ENCODE peak calls at places on chromosomes 5 and 9, in nine cellular contexts. W is Calu3; U is pancreas; S is ureter; Y is stimulated activated CD8-positive, alpha-beta memory T cell treated with anti-CD3 and anti-CD28 coated beads, Interleukin-12 subunit alpha, Interleukin-12 subunit beta, amount 100 ng/mL, for 1 hour; G is iPS DF 19.7; I is stimulated activated CD4-positive, alpha-beta T cell treated with anti-CD3 and anti-CD28 coated beads, Interleukin-1b, Interleukin-23, amount 100 ng/mL, for 1 hour; Z is fibroblast of the aortic adventitia; X is left kidney. H is an unnamed sample.

GRCh38 chr9:14086495-14086894 is 227.4 kb downstream of the NFIB start:
- DNase-seq in W (no peak), U (no peak), S (no peak), Y (no peak), G (no peak), I (no peak), Z (no peak), X (no peak), H (no peak)

GRCh38 chr5:32572778-32573480 is 12.4 kb upstream of the SUB1 start:
- DNase-seq in W (no peak), U (no peak), S (no peak), Y (no peak), G (no peak), I (no peak), Z (no peak), X (no peak), H (no peak)

GRCh38 chr9:124060844-124061605 is 49.5 kb downstream of the LHX2 start:
- DNase-seq in W (no peak), U (no peak), S (no peak), Y (no peak), G (no peak), I (no peak), Z (no peak), X (no peak), H (no peak)

GRCh38 chr9:120919639-120920494 is 6.7 kb downstream of the TRAF1 start:
- DNase-seq in W (no peak), U (no peak), S (no peak), Y (no peak), G (no peak), I (no peak), Z (no peak), X (no peak), H (no peak)

GRCh38 chr5:39063037-39063436 is 11.2 kb downstream of the RICTOR start:
- DNase-seq in W (no peak), U (no peak), S (no peak), Y (no peak), G (no peak), I (no peak), Z (no peak), X (no peak), H (no peak)

GRCh38 chr5:150372626-150373025 is 15.1 kb downstream of the TCOF1 start:
- DNase-seq in W (no peak), U (no peak), S (no peak), Y (no peak), G (no peak), I (no peak), Z (no peak), X (no peak), H (no peak)

GRCh38 chr9:90860826-90861225 is 59.2 kb downstream of the SYK start:
- DNase-seq in W (no peak), U (no peak), S (no peak), Y (no peak), G (no peak), I (no peak), Z (no peak), X (no peak), H (no peak)

GRCh38 chr9:129052592-129052991 is 16.2 kb downstream of the MIGA2 start:
- DNase-seq in W (peak; percentile 95), U (peak; percentile 98), S (peak; percentile 93), Y (no peak), G (no peak), I (no peak), Z (no peak), X (no peak), H (no peak)

GRCh38 chr5:154740957-154741356 is 14.2 kb upstream of the LARP1 start:
- DNase-seq in W (no peak), U (no peak), S (no peak), Y (no peak), G (no peak), I (no peak), Z (peak; percentile 72), X (no peak), H (no peak)

GRCh38 chr9:119078015-119078414 is 291.2 kb downstream of the BRINP1 start:
- DNase-seq in W (no peak), U (no peak), S (no peak), Y (no peak), G (no peak), I (no peak), Z (no peak), X (no peak), H (no peak)

GRCh38 chr5:60652206-60652605 is 47.8 kb downstream of the DEPDC1B start:
- DNase-seq in W (no peak), U (no peak), S (no peak), Y (no peak), G (no peak), I (no peak), Z (peak; percentile 89), X (no peak), H (no peak)

GRCh38 chr5:43601454-43602260 is 1.3 kb upstream of the NNT start:
- DNase-seq in W (peak; percentile 4), U (no peak), S (no peak), Y (no peak), G (no peak), I (no peak), Z (peak; percentile 29), X (peak; percentile 56), H (no peak)

GRCh38 chr9:124045076-124045829 is 33.7 kb downstream of the LHX2 start:
- DNase-seq in W (no peak), U (peak; percentile 64), S (no peak), Y (no peak), G (no peak), I (no peak), Z (peak; percentile 40), X (peak; percentile 69), H (no peak)

GRCh38 chr9:16335788-16336580 is 534.5 kb downstream of the BNC2 start:
- DNase-seq in W (peak; percentile 66), U (no peak), S (peak; percentile 69), Y (no peak), G (no peak), I (no peak), Z (peak; percentile 99), X (no peak), H (peak; percentile 77)

GRCh38 chr5:6820851-6821479 is 107.7 kb downstream of the TENT4A start:
- DNase-seq in W (peak; percentile 69), U (no peak), S (no peak), Y (no peak), G (peak; percentile 33), I (peak; percentile 28), Z (peak; percentile 2), X (peak; percentile 69), H (no peak)

GRCh38 chr9:115883467-115884329 is 269.9 kb upstream of the PAPPA start:
- DNase-seq in W (peak; percentile 34), U (no peak), S (no peak), Y (no peak), G (no peak), I (no peak), Z (peak; percentile 66), X (peak; percentile 69), H (peak; percentile 11)

GRCh38 chr9:3413984-3414383 is 111.8 kb downstream of the RFX3 start:
- DNase-seq in W (no peak), U (no peak), S (no peak), Y (no peak), G (no peak), I (no peak), Z (no peak), X (no peak), H (no peak)

GRCh38 chr5:8333977-8334376 is 465.0 kb downstream of the MTRR start:
- DNase-seq in W (no peak), U (no peak), S (no peak), Y (no peak), G (no peak), I (no peak), Z (no peak), X (no peak), H (no peak)

GRCh38 chr5:93078082-93079038 is 502.7 kb downstream of the NR2F1-AS1 start:
- DNase-seq in W (peak; percentile 95), U (no peak), S (peak; percentile 52), Y (no peak), G (no peak), I (no peak), Z (peak; percentile 94), X (peak; percentile 66), H (peak; percentile 30)

GRCh38 chr9:110427497-110428104 is 89.9 kb upstream of the TXNDC8 start:
- DNase-seq in W (peak; percentile 56), U (peak; percentile 70), S (no peak), Y (no peak), G (peak; percentile 12), I (no peak), Z (peak; percentile 32), X (peak; percentile 66), H (no peak)

GRCh38 chr9:111034146-111034545 is 4.1 kb downstream of the LPAR1 start:
- DNase-seq in W (no peak), U (no peak), S (no peak), Y (no peak), G (no peak), I (no peak), Z (no peak), X (no peak), H (no peak)

GRCh38 chr9:86557063-86557766 is 203.0 kb upstream of the TUT7 start:
- DNase-seq in W (no peak), U (no peak), S (no peak), Y (no peak), G (no peak), I (no peak), Z (peak; percentile 84), X (peak; percentile 10), H (peak; percentile 92)

GRCh38 chr5:131163315-131164119 is 1.5 kb downstream of the HINT1 start:
- DNase-seq in W (no peak), U (no peak), S (no peak), Y (no peak), G (no peak), I (no peak), Z (peak; percentile 56), X (peak; percentile 20), H (no peak)

GRCh38 chr5:115785395-115786009 is 31.0 kb downstream of the CDO1 start:
- DNase-seq in W (no peak), U (no peak), S (no peak), Y (no peak), G (peak; percentile 64), I (no peak), Z (peak; percentile 30), X (peak; percentile 86), H (no peak)

GRCh38 chr5:78475370-78475769 is 115.0 kb downstream of the SCAMP1 start:
- DNase-seq in W (no peak), U (no peak), S (no peak), Y (no peak), G (no peak), I (no peak), Z (no peak), X (no peak), H (no peak)

GRCh38 chr9:105676351-105676923 is 14.2 kb downstream of the TAL2 start:
- DNase-seq in W (no peak), U (no peak), S (no peak), Y (no peak), G (no peak), I (no peak), Z (no peak), X (no peak), H (no peak)

GRCh38 chr9:88045686-88046085 is 71.4 kb upstream of the CDK20 start:
- DNase-seq in W (no peak), U (no peak), S (no peak), Y (no peak), G (no peak), I (no peak), Z (no peak), X (no peak), H (no peak)

GRCh38 chr5:98206566-98206965 is 566.9 kb upstream of the RGMB start:
- DNase-seq in W (no peak), U (no peak), S (no peak), Y (no peak), G (no peak), I (no peak), Z (no peak), X (no peak), H (no peak)

GRCh38 chr9:116008278-116008677 is 145.3 kb upstream of the PAPPA start:
- DNase-seq in W (peak; percentile 18), U (no peak), S (no peak), Y (no peak), G (no peak), I (no peak), Z (no peak), X (peak; percentile 26), H (no peak)

GRCh38 chr5:119078870-119079269 is 8.0 kb downstream of the DMXL1 start:
- DNase-seq in W (no peak), U (no peak), S (no peak), Y (no peak), G (no peak), I (no peak), Z (peak; percentile 63), X (no peak), H (no peak)

GRCh38 chr5:120655828-120656435 is 191.8 kb downstream of the PRR16 start:
- DNase-seq in W (peak; percentile 37), U (no peak), S (no peak), Y (no peak), G (peak; percentile 9), I (no peak), Z (peak; percentile 35), X (peak; percentile 71), H (no peak)